ENCODE peak calls at places on chromosomes 16 and 17, in eight cellular contexts. D, L, B, H, K, O, X and Q are unnamed samples.
A peak's percentile ranks its signal among the peaks of the same experiment; 100 is the strongest.

GRCh38 chr17:38351412-38352222 is at the start of gene SOCS7:
- DNase-seq in H (peak; percentile 81), B (peak; percentile 95), O (peak; percentile 34), X (peak; percentile 97), D (peak; percentile 74), L (peak; percentile 85), K (peak; percentile 29), Q (peak; percentile 86)

GRCh38 chr17:17416007-17416399 is 60.8 kb upstream of the MED9 start:
- DNase-seq in H (peak; percentile 79), B (peak; percentile 55), K (no peak), L (no peak), D (peak; percentile 41), O (no peak), X (no peak), Q (no peak)

GRCh38 chr16:11155284-11155806 is 100.7 kb downstream of the SOCS1 start:
- DNase-seq in O (peak; percentile 50), H (peak; percentile 94), L (no peak), K (no peak), X (no peak), B (peak; percentile 33), D (no peak), Q (no peak)

GRCh38 chr17:29150191-29150590 is 30.0 kb downstream of the MYO18A start:
- DNase-seq in L (no peak), D (no peak), O (no peak), H (peak; percentile 79), K (no peak), B (no peak), X (no peak), Q (no peak)

GRCh38 chr17:7587831-7588230 is 2.1 kb downstream of the SOX15 start:
- DNase-seq in B (no peak), L (no peak), D (no peak), H (peak; percentile 60), K (no peak), X (no peak), O (no peak), Q (no peak)

GRCh38 chr16:73154063-73154870 is 106.3 kb upstream of the ZFHX3 start:
- DNase-seq in D (no peak), B (no peak), H (no peak), L (no peak), X (peak; percentile 50), O (no peak), K (no peak), Q (peak; percentile 16)

GRCh38 chr16:27692576-27692975 is 142.6 kb downstream of the KATNIP start:
- DNase-seq in H (no peak), L (no peak), B (no peak), D (no peak), X (no peak), O (no peak), K (no peak), Q (no peak)

GRCh38 chr16:72285728-72286127 is 113.8 kb upstream of the PMFBP1 start:
- DNase-seq in B (no peak), D (no peak), K (no peak), L (no peak), X (no peak), O (no peak), H (no peak), Q (no peak)

GRCh38 chr16:11510178-11510973 is 76.3 kb downstream of the LITAF start:
- DNase-seq in O (no peak), L (no peak), K (no peak), B (no peak), H (no peak), X (no peak), D (no peak), Q (no peak)

GRCh38 chr17:6471531-6472465 is 27.5 kb downstream of the PIMREG start:
- DNase-seq in X (no peak), K (no peak), O (no peak), L (no peak), D (peak; percentile 10), H (peak; percentile 96), B (peak; percentile 81), Q (no peak)

GRCh38 chr16:8026450-8026849 is 563.9 kb downstream of the TMEM114 start:
- DNase-seq in D (no peak), H (peak; percentile 18), X (no peak), K (no peak), O (no peak), B (no peak), L (no peak), Q (no peak)

GRCh38 chr16:87713469-87714229 is 52.1 kb downstream of the KLHDC4 start:
- DNase-seq in O (no peak), K (no peak), B (no peak), D (no peak), H (no peak), L (peak; percentile 31), X (peak; percentile 65), Q (peak; percentile 33)

GRCh38 chr17:55334285-55334684 is 69.5 kb downstream of the HLF start:
- DNase-seq in H (peak; percentile 88), X (no peak), O (no peak), L (no peak), B (no peak), K (no peak), D (peak; percentile 14), Q (no peak)

GRCh38 chr17:57999496-58000017 is 7.5 kb downstream of the SRSF1 start:
- DNase-seq in B (peak; percentile 56), K (no peak), X (no peak), L (no peak), H (peak; percentile 69), O (no peak), D (no peak), Q (no peak)

GRCh38 chr16:53743149-53743566 is 39.2 kb downstream of the FTO start:
- DNase-seq in H (peak; percentile 53), K (no peak), X (peak; percentile 59), B (no peak), D (no peak), O (no peak), L (no peak), Q (peak; percentile 10)

GRCh38 chr17:5861849-5862248 is 208.3 kb upstream of the WSCD1 start:
- DNase-seq in D (no peak), O (no peak), X (no peak), L (no peak), K (no peak), H (no peak), B (no peak), Q (no peak)

GRCh38 chr17:78116411-78116810 is 12.1 kb downstream of the TMC6 start:
- DNase-seq in H (no peak), K (no peak), D (no peak), B (no peak), X (no peak), L (no peak), O (no peak), Q (no peak)

GRCh38 chr17:42809250-42809649 is 10.6 kb downstream of the CNTD1 start:
- DNase-seq in X (no peak), D (peak; percentile 61), H (peak; percentile 64), B (peak; percentile 27), O (no peak), L (no peak), K (no peak), Q (no peak)

GRCh38 chr17:54967621-54968258 is 714 bp downstream of the COX11 start:
- DNase-seq in D (no peak), X (peak; percentile 51), H (peak; percentile 39), K (no peak), B (peak; percentile 46), O (no peak), L (no peak), Q (no peak)